ENCODE peak calls at places on chromosomes 4 and X, in seven cellular contexts. J, O, Y, H, U, S and B are unnamed samples.

GRCh38 chrX:39519566-39520301 is 578.0 kb downstream of the BCOR start:
- DNase-seq in Y (no peak), U (no peak), O (no peak), S (no peak), J (no peak), H (peak), B (no peak)

GRCh38 chrX:33336783-33337182 is 125.4 kb upstream of the DMD start:
- DNase-seq in O (peak), U (no peak), Y (no peak), H (peak), S (no peak), J (peak), B (peak)

GRCh38 chr4:42995343-42995944 is 102.9 kb downstream of the GRXCR1 start:
- DNase-seq in O (no peak), S (peak), U (no peak), H (peak), J (peak), Y (no peak), B (peak)

GRCh38 chr4:153488006-153488718 is 22.0 kb downstream of the TMEM131L start:
- DNase-seq in U (peak), Y (no peak), O (no peak), J (peak), H (no peak), S (no peak), B (no peak)

GRCh38 chr4:171478181-171478580 is 335.0 kb upstream of the GALNTL6 start:
- DNase-seq in H (peak), O (no peak), S (no peak), Y (peak), J (no peak), U (no peak), B (no peak)

GRCh38 chrX:40112996-40113395 is 15.2 kb upstream of the BCOR start:
- DNase-seq in J (no peak), Y (no peak), U (no peak), H (no peak), S (no peak), O (no peak), B (no peak)

GRCh38 chr4:43373201-43373600 is 480.7 kb downstream of the GRXCR1 start:
- DNase-seq in O (no peak), H (no peak), S (no peak), Y (no peak), J (no peak), U (no peak), B (no peak)

GRCh38 chr4:141686146-141686775 is 49.9 kb downstream of the IL15 start:
- DNase-seq in H (no peak), Y (peak), J (peak), U (no peak), S (no peak), O (no peak), B (peak)

GRCh38 chrX:155632424-155633100 is 19.8 kb upstream of the TMLHE start:
- DNase-seq in O (no peak), S (no peak), Y (peak), U (no peak), J (peak), H (no peak), B (peak)

GRCh38 chr4:173436866-173437265 is 38.0 kb upstream of the SCRG1 start:
- DNase-seq in J (no peak), O (no peak), U (no peak), Y (no peak), H (no peak), S (no peak), B (no peak)

GRCh38 chr4:1087371-1087770 is 26.0 kb downstream of the RNF212 start:
- DNase-seq in H (no peak), Y (no peak), U (no peak), J (no peak), O (no peak), S (no peak), B (no peak)

GRCh38 chr4:141290771-141291170 is 70.1 kb downstream of the ZNF330 start:
- DNase-seq in O (no peak), H (no peak), J (no peak), Y (no peak), S (no peak), U (no peak), B (no peak)

GRCh38 chr4:78666830-78667258 is 109.3 kb upstream of the BMP2K start:
- DNase-seq in Y (no peak), O (no peak), S (no peak), U (no peak), J (no peak), H (no peak), B (no peak)

GRCh38 chrX:21374163-21374993 is at the start of gene CNKSR2:
- DNase-seq in H (peak), J (peak), U (peak), O (peak), Y (peak), S (peak), B (peak)

GRCh38 chrX:108087792-108088191 is 3.5 kb downstream of the PSMD10 start:
- DNase-seq in J (no peak), H (no peak), S (no peak), U (no peak), Y (no peak), O (no peak), B (no peak)

GRCh38 chrX:22800806-22801205 is 199.0 kb upstream of the DDX53 start:
- DNase-seq in S (no peak), U (no peak), H (peak), Y (peak), J (no peak), O (no peak), B (no peak)

GRCh38 chrX:154360155-154360713 is 14.2 kb downstream of the FLNA start:
- DNase-seq in U (no peak), J (no peak), Y (no peak), O (no peak), H (no peak), S (no peak), B (no peak)

GRCh38 chrX:154358829-154359228 is 15.6 kb downstream of the FLNA start:
- DNase-seq in J (no peak), U (no peak), S (no peak), O (no peak), H (no peak), Y (no peak), B (no peak)

GRCh38 chrX:154357205-154357604 is 17.2 kb downstream of the FLNA start:
- DNase-seq in H (no peak), J (no peak), O (no peak), Y (no peak), U (no peak), S (no peak), B (no peak)

GRCh38 chrX:154358011-154358410 is 16.4 kb downstream of the FLNA start:
- DNase-seq in S (no peak), H (no peak), O (no peak), Y (no peak), J (no peak), U (no peak), B (no peak)

GRCh38 chrX:154359362-154360154 is 14.9 kb downstream of the FLNA start:
- DNase-seq in J (no peak), U (no peak), Y (no peak), S (no peak), H (no peak), O (no peak), B (no peak)
- H2BK120ac ChIP-seq in J (no peak), U (no peak), Y (no peak), S (no peak), H (no peak), O (no peak), B (no peak)

DNA sequence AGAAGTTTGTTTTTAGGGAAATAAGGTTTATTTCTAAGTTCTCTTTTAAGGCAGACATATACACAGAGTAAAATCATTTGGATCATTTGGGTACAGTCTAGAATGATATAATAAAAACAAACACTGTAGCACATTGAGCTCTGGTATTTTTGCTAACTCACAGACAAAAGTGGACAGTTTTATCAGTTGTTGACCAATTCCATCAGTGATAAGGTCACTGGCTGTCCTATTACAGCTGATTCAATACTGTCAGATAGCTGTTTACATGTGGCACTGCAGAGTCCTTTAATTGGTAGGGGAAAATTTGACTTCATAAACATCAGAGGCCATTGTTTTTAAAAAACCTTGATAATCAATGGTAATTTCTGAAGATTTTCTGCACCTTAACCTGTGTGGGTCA is 3.5 kb downstream of the IBSP start:
- DNase-seq in Y (no peak), S (no peak), O (no peak), J (no peak), U (no peak), H (no peak), B (no peak)
- H4K8ac ChIP-seq in Y (no peak), S (no peak), O (no peak), J (no peak), U (no peak), H (no peak), B (no peak)

DNA sequence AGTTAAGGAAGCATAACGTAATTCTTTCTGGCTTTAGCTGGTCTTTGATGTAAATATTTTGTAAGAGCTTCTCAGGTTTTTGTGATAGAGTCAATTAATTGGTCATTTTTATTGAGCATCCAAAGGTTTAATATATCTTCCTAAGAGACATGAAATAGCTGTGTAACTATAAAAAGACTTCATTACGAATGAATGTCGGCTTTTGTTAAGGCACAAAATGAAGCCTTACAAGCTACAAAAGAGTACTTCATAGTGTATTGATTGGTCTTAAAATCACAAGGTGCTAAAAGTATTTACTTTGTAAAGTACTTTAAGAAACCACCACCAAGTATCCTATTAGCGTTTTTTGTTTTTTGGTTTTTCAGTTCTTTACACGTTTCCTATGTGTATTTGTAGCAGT is 104.2 kb downstream of the CEP135 start:
- DNase-seq in S (no peak), Y (no peak), O (no peak), J (no peak), U (no peak), H (no peak), B (no peak)
- H2BK120ac ChIP-seq in S (no peak), Y (no peak), O (no peak), J (no peak), U (no peak), H (no peak), B (no peak)

DNA sequence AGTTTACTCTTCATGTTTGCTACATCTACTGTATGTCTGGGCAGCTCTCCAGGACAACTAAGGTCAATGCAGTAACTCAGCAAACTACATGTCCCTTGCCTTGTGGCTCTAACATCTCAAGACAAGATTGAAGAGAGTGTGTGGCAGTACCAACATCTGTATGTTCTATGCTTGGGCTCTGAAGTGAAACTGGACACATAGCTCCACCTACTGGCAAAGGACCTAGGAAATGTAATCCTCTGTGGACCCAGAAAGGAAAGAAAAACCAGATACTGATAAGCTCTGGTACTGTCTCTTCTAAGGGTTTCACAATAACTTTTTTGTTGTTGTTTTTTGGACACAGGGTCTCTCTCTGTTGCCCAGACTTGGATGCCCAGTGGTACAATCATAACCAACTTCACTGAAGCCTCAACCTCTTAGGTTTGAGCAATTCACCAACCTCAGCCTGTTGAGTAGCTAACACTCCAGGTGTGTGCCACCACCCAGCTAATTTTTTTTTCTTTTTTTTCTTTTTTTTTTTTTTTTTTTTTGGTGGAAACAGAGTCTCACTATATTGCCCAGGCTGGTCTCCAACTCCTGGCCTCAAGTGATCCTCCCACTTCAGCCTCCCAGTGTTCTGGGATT is 64.1 kb downstream of the QDPR start:
- DNase-seq in J (peak), O (peak), S (peak), Y (peak), U (peak), H (peak), B (peak)
- H4K8ac ChIP-seq in J (no peak), O (no peak), S (no peak), Y (no peak), U (no peak), H (no peak), B (no peak)